ENCODE peak calls at places on chromosomes 3 and 15, in nine cellular contexts. G is A549, M is upper lobe of left lung, T is ovary, Q is sigmoid colon, X is H1, U is HepG2, V is transverse colon, J is stomach. S is an unnamed sample.
A peak's percentile ranks its signal among the peaks of the same experiment; 100 is the strongest.

GRCh38 chr15:66564136-66565041 is 1.4 kb downstream of the LCTL start:
- DNase-seq in G (no peak), M (peak; percentile 3), T (no peak), Q (no peak), X (no peak), U (no peak), V (no peak), J (no peak), S (no peak)

GRCh38 chr3:47404955-47405790 is 24.4 kb downstream of the PTPN23 start:
- DNase-seq in G (no peak), M (no peak), T (peak; percentile 80), Q (peak; percentile 73), X (no peak), U (no peak), V (no peak), J (peak; percentile 56), S (peak; percentile 52)

GRCh38 chr3:9820944-9821343 is 10.9 kb downstream of the TTLL3 start:
- DNase-seq in G (no peak), M (no peak), T (no peak), Q (no peak), X (no peak), U (peak; percentile 30), V (no peak), J (no peak), S (no peak)

GRCh38 chr3:12914075-12914474 is 72.7 kb upstream of the RPL32 start:
- DNase-seq in G (no peak), M (no peak), T (no peak), Q (no peak), X (no peak), U (no peak), V (no peak), J (no peak), S (no peak)

GRCh38 chr3:67381667-67382272 is 272.6 kb downstream of the SUCLG2 start:
- DNase-seq in G (peak; percentile 2), M (no peak), T (no peak), Q (no peak), X (no peak), U (peak; percentile 10), V (no peak), J (no peak), S (peak; percentile 46)

GRCh38 chr15:84598993-84599392 is 1.8 kb upstream of the ZSCAN2 start:
- DNase-seq in G (peak; percentile 95), M (peak; percentile 30), T (peak; percentile 37), Q (no peak), X (no peak), U (peak; percentile 65), V (peak; percentile 40), J (peak; percentile 37), S (no peak)

GRCh38 chr3:197878427-197878826 is 71.6 kb upstream of the RPL35A start:
- DNase-seq in G (no peak), M (peak; percentile 40), T (no peak), Q (no peak), X (no peak), U (no peak), V (no peak), J (no peak), S (no peak)

GRCh38 chr15:52076889-52077781 is 35.4 kb downstream of the BCL2L10 start:
- DNase-seq in G (peak; percentile 71), M (no peak), T (no peak), Q (no peak), X (no peak), U (peak; percentile 41), V (peak; percentile 54), J (no peak), S (no peak)

GRCh38 chr15:95912280-95912625 is 418.2 kb upstream of the NR2F2 start:
- DNase-seq in G (no peak), M (no peak), T (no peak), Q (no peak), X (no peak), U (peak; percentile 66), V (no peak), J (no peak), S (no peak)

GRCh38 chr3:124629492-124629891 is 100.8 kb upstream of the UMPS start:
- DNase-seq in G (no peak), M (no peak), T (no peak), Q (no peak), X (no peak), U (no peak), V (no peak), J (no peak), S (no peak)

GRCh38 chr15:47742742-47743141 is 25.4 kb downstream of the SEMA6D start:
- DNase-seq in G (no peak), M (no peak), T (no peak), Q (no peak), X (no peak), U (no peak), V (no peak), J (no peak), S (no peak)

GRCh38 chr3:157081681-157082210 is 78.2 kb downstream of the CCNL1 start:
- DNase-seq in G (peak; percentile 85), M (peak; percentile 89), T (peak; percentile 93), Q (peak; percentile 94), X (peak; percentile 86), U (peak; percentile 68), V (peak; percentile 90), J (peak; percentile 89), S (peak; percentile 98)

GRCh38 chr3:112519424-112520001 is 20.2 kb upstream of the BTLA start:
- DNase-seq in G (peak; percentile 50), M (no peak), T (no peak), Q (no peak), X (no peak), U (peak; percentile 56), V (peak; percentile 14), J (no peak), S (no peak)

GRCh38 chr3:129211772-129212171 is 28.1 kb upstream of the CNBP start:
- DNase-seq in G (peak; percentile 82), M (peak; percentile 94), T (peak; percentile 82), Q (peak; percentile 87), X (no peak), U (peak; percentile 34), V (peak; percentile 91), J (peak; percentile 86), S (no peak)

GRCh38 chr3:50264389-50264963 is 4.5 kb upstream of the SEMA3B start:
- DNase-seq in G (peak; percentile 48), M (peak; percentile 87), T (peak; percentile 92), Q (peak; percentile 93), X (peak; percentile 94), U (peak; percentile 98), V (peak; percentile 64), J (peak; percentile 65), S (peak; percentile 54)

GRCh38 chr15:51375966-51376640 is 34.6 kb downstream of the GLDN start:
- DNase-seq in G (no peak), M (no peak), T (no peak), Q (no peak), X (no peak), U (no peak), V (no peak), J (no peak), S (no peak)

GRCh38 chr3:136937886-136938285 is 19.9 kb upstream of the IL20RB start:
- DNase-seq in G (no peak), M (no peak), T (no peak), Q (no peak), X (no peak), U (no peak), V (no peak), J (no peak), S (no peak)

GRCh38 chr3:174243194-174243593 is 615.9 kb upstream of the NAALADL2 start:
- DNase-seq in G (no peak), M (no peak), T (no peak), Q (no peak), X (no peak), U (no peak), V (no peak), J (no peak), S (no peak)

GRCh38 chr3:119240101-119240581 is 537 bp downstream of the B4GALT4 start:
- DNase-seq in G (peak; percentile 23), M (peak; percentile 30), T (peak; percentile 34), Q (peak; percentile 69), X (no peak), U (peak; percentile 77), V (peak; percentile 74), J (no peak), S (no peak)

GRCh38 chr3:28347374-28348285 is 891 bp upstream of the ZCWPW2 start:
- DNase-seq in G (no peak), M (no peak), T (no peak), Q (no peak), X (no peak), U (no peak), V (no peak), J (no peak), S (no peak)

DNA sequence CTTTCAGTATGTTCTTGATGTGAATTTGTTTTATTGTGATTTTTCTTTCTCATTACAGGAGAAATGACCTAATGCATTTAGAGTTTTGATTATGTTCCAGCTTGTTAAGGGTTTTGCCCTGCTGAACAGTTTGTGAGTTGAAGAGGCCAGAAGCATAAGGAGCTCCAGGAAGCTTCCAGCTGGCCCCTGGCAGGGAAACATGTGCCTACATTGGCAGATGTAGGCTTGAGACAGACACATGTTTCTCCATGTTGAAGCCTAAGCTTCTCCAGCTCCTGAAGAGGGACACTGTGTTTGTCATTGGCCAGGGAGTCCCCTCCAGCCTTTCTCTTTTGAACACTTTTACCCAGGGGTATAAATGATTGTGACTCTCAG is 88.4 kb downstream of the ASB7 start:
- DNase-seq in G (no peak), M (no peak), T (no peak), Q (no peak), X (no peak), U (no peak), V (no peak), J (no peak), S (no peak)
- TF ChIP-seq EP300 in G (no peak), M (no peak), T (no peak), Q (no peak), X (no peak), U (no peak), V (no peak), J (no peak), S (no peak)

GRCh38 chr15:44716983-44717602 is 5.8 kb downstream of the B2M start:
- DNase-seq in G (no peak), M (no peak), T (no peak), Q (no peak), X (no peak), U (no peak), V (no peak), J (no peak), S (no peak)
- TF ChIP-seq EP300 in G (no peak), M (no peak), T (no peak), Q (no peak), X (no peak), U (no peak), V (no peak), J (no peak), S (no peak)

DNA sequence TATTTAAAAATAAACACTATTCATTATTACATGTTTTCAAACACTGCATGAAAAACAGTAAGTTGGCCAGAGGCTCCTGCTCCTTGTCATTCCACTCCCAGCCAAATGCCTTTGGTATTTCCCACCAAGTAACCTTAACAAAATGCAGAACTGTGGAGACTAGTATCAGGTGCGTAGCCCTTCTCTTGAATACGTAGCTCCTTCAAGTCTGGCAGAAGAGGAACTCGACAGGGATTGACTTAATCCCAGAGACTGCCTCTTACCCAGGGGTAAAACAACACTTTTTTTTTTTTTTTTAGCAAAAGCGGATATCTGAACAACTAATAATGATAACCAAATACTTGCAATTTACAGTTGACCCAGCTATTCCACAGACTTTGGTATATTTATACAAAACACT is 738 bp downstream of the COMMD2 start:
- DNase-seq in G (no peak), M (no peak), T (no peak), Q (no peak), X (no peak), U (no peak), V (no peak), J (no peak), S (no peak)
- TF ChIP-seq EP300 in G (no peak), M (no peak), T (no peak), Q (no peak), X (no peak), U (no peak), V (no peak), J (no peak), S (no peak)

GRCh38 chr3:158451405-158452045 is 119.5 kb upstream of the MLF1 start:
- DNase-seq in G (no peak), M (no peak), T (no peak), Q (no peak), X (no peak), U (peak; percentile 55), V (no peak), J (no peak), S (no peak)
- TF ChIP-seq EP300 in G (no peak), M (no peak), T (no peak), Q (no peak), X (no peak), U (no peak), V (no peak), J (no peak), S (no peak)

S was measured in tibial nerve.